ENCODE peak calls at places on chromosomes 13 and 19, in five cellular contexts. R is astrocyte, P is PC-3, T is keratinocyte, O is SK-N-SH. H is an unnamed sample. For H3K4me1, the result is how much of the 10 kb centered on the place peaks cover.

GRCh38 chr13:53066411-53066810 is 37.8 kb downstream of the OLFM4 start:
- DNase-seq in R (no peak), P (no peak), T (no peak), O (no peak), H (no peak)

GRCh38 chr19:51296331-51297093 is 14.9 kb upstream of the IGLON5 start:
- DNase-seq in R (no peak), P (peak), T (no peak), O (peak), H (peak)

GRCh38 chr19:45130888-45131615 is 29.7 kb downstream of the NKPD1 start:
- DNase-seq in R (no peak), P (peak), T (no peak), O (no peak), H (peak)

GRCh38 chr13:110689711-110690110 is 16.2 kb downstream of the CARS2 start:
- DNase-seq in R (no peak), P (no peak), T (no peak), O (no peak), H (no peak)

GRCh38 chr13:52155177-52155576 is 4.2 kb downstream of the NEK3 start:
- DNase-seq in R (no peak), P (no peak), T (no peak), O (no peak), H (no peak)

GRCh38 chr19:45153339-45154063 is 7.3 kb downstream of the NKPD1 start:
- DNase-seq in R (peak), P (no peak), T (no peak), O (peak), H (no peak)

GRCh38 chr19:29501816-29502580 is 23.8 kb upstream of the VSTM2B start:
- DNase-seq in R (no peak), P (no peak), T (no peak), O (no peak), H (no peak)

GRCh38 chr19:1455336-1456120 is 5.6 kb downstream of the APC2 start:
- DNase-seq in R (no peak), P (peak), T (no peak), O (peak), H (peak)

GRCh38 chr13:63446329-63446728 is 2030.7 kb upstream of the PCDH20 start:
- DNase-seq in R (no peak), P (no peak), T (no peak), O (no peak), H (no peak)

GRCh38 chr13:46526763-46527162 is 26.2 kb upstream of the LRCH1 start:
- DNase-seq in R (no peak), P (no peak), T (no peak), O (no peak), H (no peak)

GRCh38 chr13:74187564-74187963 is 53.4 kb upstream of the KLF12 start:
- DNase-seq in R (no peak), P (peak), T (peak), O (no peak), H (no peak)

GRCh38 chr13:68608147-68608546 is 1378.0 kb upstream of the PCDH9 start:
- DNase-seq in R (peak), P (peak), T (no peak), O (no peak), H (peak)

GRCh38 chr19:23505738-23506137 is 110.5 kb upstream of the ZNF91 start:
- DNase-seq in R (no peak), P (no peak), T (no peak), O (no peak), H (no peak)

GRCh38 chr19:23512151-23512925 is 117.1 kb upstream of the ZNF91 start:
- DNase-seq in R (no peak), P (no peak), T (no peak), O (no peak), H (no peak)

GRCh38 chr19:23509686-23510450 is 114.6 kb upstream of the ZNF91 start:
- DNase-seq in R (no peak), P (peak), T (peak), O (no peak), H (no peak)

DNA sequence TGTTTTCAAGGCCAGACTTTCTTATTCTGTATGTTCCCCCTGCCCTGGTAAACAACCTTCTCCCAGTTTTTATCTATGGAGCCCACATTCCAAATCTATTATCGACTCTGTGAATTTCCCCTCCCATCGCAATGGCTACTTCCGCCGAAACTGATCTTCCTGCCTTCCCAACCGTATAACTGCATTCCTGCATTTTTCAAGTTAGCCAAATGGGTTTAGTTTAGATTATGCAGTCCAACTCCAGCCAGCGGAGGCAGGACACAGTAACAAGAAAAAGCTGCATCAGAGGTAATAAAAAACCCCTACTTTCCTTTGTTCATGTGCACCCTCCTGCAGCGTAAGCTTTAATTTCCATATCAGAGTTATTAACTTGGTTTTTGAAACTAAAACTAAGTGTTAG is 112.2 kb upstream of the ZNF91 start:
- DNase-seq in R (no peak), P (no peak), T (no peak), O (no peak), H (no peak)
- H2AFZ ChIP-seq in R (no peak), P (no peak), T (no peak), O (no peak), H (no peak)

GRCh38 chr19:14383556-14383897 is 2.3 kb downstream of the ADGRE5 start:
- DNase-seq in R (no peak), P (peak), T (no peak), O (no peak), H (no peak)

GRCh38 chr19:14383898-14384669 is 2.8 kb downstream of the ADGRE5 start:
- DNase-seq in R (peak), P (peak), T (no peak), O (no peak), H (no peak)

GRCh38 chr19:14378890-14379289 is 2.4 kb upstream of the ADGRE5 start:
- DNase-seq in R (no peak), P (no peak), T (no peak), O (peak), H (no peak)

GRCh38 chr19:14385492-14385891 is 4.2 kb downstream of the ADGRE5 start:
- DNase-seq in R (no peak), P (no peak), T (no peak), O (no peak), H (no peak)

GRCh38 chr19:14381689-14382474 is 638 bp downstream of the ADGRE5 start:
- DNase-seq in R (no peak), P (peak), T (no peak), O (no peak), H (no peak)
- H3K4me1 ChIP-seq in R (under half), P (under half), T (under half), O (under half), H (under half)

GRCh38 chr19:18231775-18232174 is 5.5 kb upstream of the PDE4C start:
- DNase-seq in R (no peak), P (no peak), T (no peak), O (no peak), H (peak)
- H3K9ac ChIP-seq in R (no peak), P (no peak), T (no peak), O (no peak), H (no peak)

GRCh38 chr13:59588717-59589067 is 575.0 kb downstream of the DIAPH3 start:
- DNase-seq in R (no peak), P (no peak), T (no peak), O (no peak), H (no peak)
- H2AFZ ChIP-seq in R (no peak), P (no peak), T (no peak), O (no peak), H (no peak)

DNA sequence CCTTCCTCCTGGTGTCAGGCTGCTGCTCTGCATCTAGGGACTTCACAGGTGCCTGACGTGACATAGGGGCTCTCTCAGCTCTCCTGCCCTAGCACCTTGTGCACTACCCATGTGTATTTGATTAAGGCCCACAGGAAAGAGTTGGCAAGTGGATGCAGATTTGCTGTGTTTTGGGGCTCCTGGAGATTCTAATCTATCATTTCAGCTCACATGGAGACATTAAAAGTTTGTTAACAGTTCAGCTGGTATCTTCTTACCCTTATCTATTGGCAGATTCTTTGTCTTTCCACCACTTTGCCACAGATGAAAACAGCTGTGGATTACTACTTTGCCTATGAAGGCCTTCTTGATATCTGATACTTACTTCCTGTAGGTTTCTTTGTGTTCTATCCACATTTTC is 41.9 kb downstream of the WASF3 start:
- DNase-seq in R (no peak), P (no peak), T (no peak), O (peak), H (no peak)
- H3K4me1 ChIP-seq in R (under half), P (under half), T (under half), O (under half), H (under half)

GRCh38 chr19:42327381-42327780 is 1.9 kb downstream of the MEGF8 start:
- DNase-seq in R (no peak), P (no peak), T (no peak), O (no peak), H (no peak)
- H3K9ac ChIP-seq in R (no peak), P (no peak), T (no peak), O (no peak), H (peak)

DNA sequence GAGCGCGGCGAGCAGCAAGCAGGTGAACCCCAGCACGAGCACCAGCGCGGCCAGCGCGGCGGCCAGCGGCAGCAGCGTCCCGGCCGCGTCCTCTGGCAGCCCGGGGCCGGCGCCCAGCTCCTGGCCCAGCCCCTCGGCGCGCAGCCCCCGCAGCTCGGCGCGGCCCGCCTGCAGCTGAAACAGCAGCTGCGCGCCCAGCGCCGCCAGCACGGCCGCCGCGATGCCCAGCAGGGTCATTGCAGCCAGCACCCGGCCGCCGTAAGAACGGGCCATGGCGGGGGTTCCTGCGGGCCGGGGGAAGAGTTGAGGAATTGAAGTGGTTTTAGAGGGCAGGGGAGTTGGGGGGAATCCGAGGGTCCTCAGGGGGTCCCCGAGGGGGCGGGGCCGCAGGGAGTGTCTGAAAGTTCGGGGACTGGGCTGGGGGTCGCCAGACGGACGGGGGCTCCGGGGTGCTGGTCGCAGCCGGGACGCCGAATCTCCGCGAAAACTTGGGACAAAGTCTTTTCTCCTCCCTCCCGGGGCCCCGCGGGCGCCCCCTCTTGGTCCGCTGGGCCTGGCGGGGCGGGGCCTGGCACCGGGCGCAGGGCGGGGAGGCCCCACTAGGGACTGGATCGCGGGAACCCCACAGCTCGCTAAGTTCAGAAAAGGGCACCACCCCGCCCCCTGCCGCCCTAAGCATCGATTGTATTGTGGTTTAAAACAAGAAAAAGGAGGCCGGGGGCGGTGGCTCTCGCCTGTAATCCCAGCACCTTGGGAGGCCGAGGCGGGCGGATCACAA is at the start of gene TMEM221:
- DNase-seq in R (no peak), P (peak), T (no peak), O (peak), H (peak)
- H2AFZ ChIP-seq in R (peak), P (peak), T (no peak), O (peak), H (no peak)

GRCh38 chr19:7701654-7702457 is at the start of gene FCER2:
- DNase-seq in R (no peak), P (no peak), T (no peak), O (no peak), H (peak)
- H3K4me1 ChIP-seq in R (under half), P (under half), T (under half), O (under half), H (under half)

GRCh38 chr19:11418518-11419506 is at the start of gene RGL3:
- DNase-seq in R (no peak), P (peak), T (no peak), O (peak), H (no peak)

GRCh38 chr19:11420429-11420893 is 1.3 kb upstream of the RGL3 start:
- DNase-seq in R (no peak), P (no peak), T (no peak), O (no peak), H (no peak)

GRCh38 chr19:11416346-11417052 is 2.6 kb downstream of the RGL3 start:
- DNase-seq in R (no peak), P (no peak), T (no peak), O (no peak), H (no peak)

GRCh38 chr19:11420894-11421606 is 1.9 kb upstream of the RGL3 start:
- DNase-seq in R (no peak), P (no peak), T (no peak), O (no peak), H (no peak)

GRCh38 chr19:11418166-11418517 is 972 bp downstream of the RGL3 start:
- DNase-seq in R (no peak), P (no peak), T (no peak), O (peak), H (no peak)
- H3K9ac ChIP-seq in R (no peak), P (peak), T (no peak), O (no peak), H (no peak)

H was measured in Karpas-422.